ENCODE peak calls at places on chromosomes 12 and 14, in six cellular contexts. A is HTR-8/SVneo, H is endothelial cell, Y is AML-193, K is dermis blood vessel endothelial cell, O is frontal cortex. Q is an unnamed sample.

GRCh38 chr12:114625294-114625851 is 58.6 kb downstream of the TBX3 start:
- DNase-seq in A (peak; percentile 32), H (peak; percentile 79), Y (peak; percentile 26), K (peak; percentile 74), O (no peak), Q (peak; percentile 90)

GRCh38 chr14:106681161-106681955 is 1155.0 kb downstream of the TMEM121 start:
- DNase-seq in A (no peak), H (no peak), Y (no peak), K (no peak), O (no peak), Q (no peak)

GRCh38 chr14:104844306-104845032 is 20.6 kb upstream of the CEP170B start:
- DNase-seq in A (no peak), H (no peak), Y (no peak), K (no peak), O (no peak), Q (no peak)

GRCh38 chr12:131041216-131041967 is 87.7 kb downstream of the ADGRD1 start:
- DNase-seq in A (no peak), H (no peak), Y (no peak), K (no peak), O (no peak), Q (no peak)

GRCh38 chr12:79174656-79175055 is 310.1 kb downstream of the SYT1 start:
- DNase-seq in A (no peak), H (no peak), Y (peak; percentile 45), K (peak; percentile 87), O (no peak), Q (peak; percentile 6)

GRCh38 chr12:101954681-101955080 is 77.3 kb downstream of the DRAM1 start:
- DNase-seq in A (no peak), H (no peak), Y (no peak), K (no peak), O (no peak), Q (no peak)

GRCh38 chr12:121299662-121300061 is 3.2 kb upstream of the CAMKK2 start:
- DNase-seq in A (no peak), H (no peak), Y (no peak), K (no peak), O (no peak), Q (no peak)

GRCh38 chr14:58533417-58533816 is 104.3 kb upstream of the DACT1 start:
- DNase-seq in A (no peak), H (peak; percentile 28), Y (no peak), K (peak; percentile 18), O (peak; percentile 22), Q (no peak)

GRCh38 chr12:53410951-53411350 is 12.7 kb upstream of the AMHR2 start:
- DNase-seq in A (no peak), H (no peak), Y (no peak), K (no peak), O (no peak), Q (no peak)

Q was measured in A549.